ENCODE peak calls at places on chromosomes 4 and X, in five cellular contexts. O is A549, G is K562, K is IMR-90, M is GM12878. B is an unnamed sample.

GRCh38 chr4:149896428-149896827 is 80.8 kb upstream of the IQCM start:
- DNase-seq in K (peak), G (no peak), M (no peak), O (peak), B (no peak)

GRCh38 chr4:168150651-168151050 is 58.3 kb downstream of the ANXA10 start:
- DNase-seq in K (no peak), M (no peak), G (no peak), O (no peak), B (no peak)

GRCh38 chr4:88439161-88439760 is 17.7 kb upstream of the HERC5 start:
- DNase-seq in O (no peak), M (no peak), G (no peak), K (no peak), B (no peak)

GRCh38 chr4:80360900-80361299 is 25.4 kb downstream of the CFAP299 start:
- DNase-seq in G (no peak), K (peak), M (no peak), O (no peak), B (no peak)

GRCh38 chr4:56906534-56906933 is 1.2 kb upstream of the REST start:
- DNase-seq in K (no peak), M (no peak), O (no peak), G (no peak), B (no peak)

GRCh38 chr4:73690051-73690744 is 50.2 kb upstream of the CXCL8 start:
- DNase-seq in K (peak), M (no peak), G (no peak), O (peak), B (no peak)

GRCh38 chr4:56370377-56370776 is 16.9 kb downstream of the AASDH start:
- DNase-seq in K (no peak), M (no peak), O (no peak), G (no peak), B (no peak)

GRCh38 chr4:110195561-110196205 is 2.7 kb downstream of the ELOVL6 start:
- DNase-seq in K (peak), G (no peak), M (no peak), O (no peak), B (no peak)

GRCh38 chr4:91746551-91746950 is 557.2 kb upstream of the GRID2 start:
- DNase-seq in G (no peak), M (no peak), O (no peak), K (no peak), B (no peak)

GRCh38 chr4:123952530-123953274 is 556.1 kb downstream of the SPRY1 start:
- DNase-seq in K (peak), M (no peak), O (no peak), G (no peak), B (no peak)

GRCh38 chr4:144819591-144819990 is 173.6 kb downstream of the HHIP start:
- DNase-seq in O (no peak), G (no peak), M (no peak), K (no peak), B (no peak)

GRCh38 chrX:53481816-53482485 is 47.8 kb upstream of the HSD17B10 start:
- DNase-seq in O (peak), M (no peak), K (peak), G (peak), B (peak)

GRCh38 chr4:65472531-65472930 is 197.8 kb downstream of the EPHA5 start:
- DNase-seq in G (no peak), M (no peak), K (no peak), O (no peak), B (no peak)

GRCh38 chr4:105807496-105807895 is 87.8 kb upstream of the NPNT start:
- DNase-seq in O (no peak), K (peak), G (no peak), M (no peak), B (no peak)

GRCh38 chr4:105805501-105806120 is 89.7 kb upstream of the NPNT start:
- DNase-seq in O (no peak), G (no peak), M (no peak), K (no peak), B (no peak)

GRCh38 chr4:105808030-105808429 is 87.2 kb upstream of the NPNT start:
- DNase-seq in O (no peak), G (no peak), M (no peak), K (no peak), B (no peak)

DNA sequence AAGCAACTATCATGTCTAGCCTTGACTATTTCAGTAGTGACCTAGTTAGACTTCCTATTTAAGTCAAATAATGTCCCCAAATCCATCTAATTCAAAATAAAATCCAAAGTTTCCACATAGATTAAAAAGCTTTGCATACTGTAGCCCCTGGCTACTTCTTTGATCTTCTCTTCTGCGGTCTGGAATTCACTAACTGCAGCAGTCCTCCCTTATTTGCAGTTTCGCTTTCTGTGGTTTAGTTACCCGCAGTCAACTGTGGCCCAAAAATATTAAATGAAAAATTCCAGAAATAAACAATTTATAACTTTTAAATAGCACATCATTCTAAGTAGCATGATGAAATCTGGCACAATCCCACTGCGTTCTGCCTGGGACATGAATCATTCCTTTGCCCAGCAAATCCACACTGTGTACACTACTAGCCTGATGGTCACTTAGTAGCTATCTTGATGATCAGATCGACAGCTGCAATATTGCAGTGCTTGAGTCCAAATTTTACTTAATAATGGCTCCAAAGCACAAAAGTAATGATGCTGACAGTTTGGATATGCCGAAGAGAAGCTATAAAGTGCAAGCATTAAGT is 86.7 kb upstream of the NPNT start:
- DNase-seq in K (peak), G (no peak), M (no peak), O (peak), B (peak)
- TF ChIP-seq RCOR1 in K (no peak), G (no peak), M (no peak), O (no peak), B (no peak)

GRCh38 chr4:41061482-41062185 is 152.7 kb downstream of the APBB2 start:
- DNase-seq in O (no peak), M (no peak), G (no peak), K (peak), B (no peak)

GRCh38 chr4:41058426-41058825 is 155.9 kb downstream of the APBB2 start:
- DNase-seq in K (peak), O (no peak), G (no peak), M (no peak), B (no peak)

GRCh38 chr4:41060352-41061318 is 153.7 kb downstream of the APBB2 start:
- DNase-seq in O (no peak), G (no peak), K (no peak), M (no peak), B (no peak)

GRCh38 chr4:41052287-41052686 is 162.1 kb downstream of the APBB2 start:
- DNase-seq in M (no peak), G (no peak), K (no peak), O (no peak), B (no peak)

GRCh38 chr4:41057456-41057855 is 156.9 kb downstream of the APBB2 start:
- DNase-seq in M (no peak), K (peak), G (no peak), O (no peak), B (no peak)
- TF ChIP-seq RCOR1 in M (no peak), K (no peak), G (no peak), O (no peak), B (no peak)

GRCh38 chr4:132683957-132684356 is 465.1 kb upstream of the PCDH10 start:
- DNase-seq in O (no peak), G (no peak), K (no peak), M (no peak), B (no peak)
- TF ChIP-seq RCOR1 in O (no peak), G (no peak), K (no peak), M (no peak), B (no peak)

DNA sequence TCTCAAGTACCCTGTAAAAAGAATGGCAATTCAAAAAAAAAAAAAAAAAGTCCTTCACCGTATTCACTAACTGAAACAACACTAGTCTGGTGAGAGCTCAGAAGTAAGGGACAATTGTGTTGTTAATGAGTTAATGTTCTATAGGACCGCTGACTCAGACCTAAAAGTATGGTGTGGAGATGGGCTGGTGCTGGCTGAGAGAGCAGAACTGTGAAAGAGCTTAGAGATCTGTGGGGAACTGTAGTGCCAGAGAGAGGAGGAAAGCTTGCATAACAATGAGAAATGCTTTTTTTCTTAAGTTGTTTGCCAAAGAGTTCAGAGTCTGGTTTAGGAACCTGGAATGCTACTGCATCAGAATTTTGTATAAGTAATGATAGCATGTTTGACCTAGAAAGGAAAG is 65.1 kb downstream of the LHFPL1 start:
- DNase-seq in O (no peak), G (no peak), K (peak), M (no peak), B (no peak)
- TF ChIP-seq RCOR1 in O (no peak), G (no peak), K (no peak), M (no peak), B (no peak)

B was measured in SK-N-SH.